ENCODE peak calls at places on chromosomes 13 and 19, in six cellular contexts. R is left ventricle myocardium superior; H is cardiac septum; U is activated CD8-positive, alpha-beta T cell treated with anti-CD3 and anti-CD28 coated beads, Interleukin-2, amount 10 ng/mL, durations not matched to agents 7 days and 5 days; K is brain microvascular endothelial cell; D is Calu3. F is an unnamed sample.

GRCh38 chr13:61383101-61383500 is 32.5 kb downstream of the PCDH20 start:
- DNase-seq in R (no peak), H (no peak), U (no peak), K (no peak), D (no peak), F (no peak)

GRCh38 chr13:114090476-114090875 is 41.9 kb downstream of the RASA3 start:
- DNase-seq in R (no peak), H (peak), U (no peak), K (no peak), D (no peak), F (peak)

GRCh38 chr19:45302416-45302815 is 20.3 kb downstream of the CKM start:
- DNase-seq in R (no peak), H (no peak), U (no peak), K (no peak), D (no peak), F (no peak)

GRCh38 chr13:49645451-49645850 is 17.1 kb downstream of the ARL11 start:
- DNase-seq in R (no peak), H (no peak), U (no peak), K (no peak), D (no peak), F (no peak)

GRCh38 chr13:62432906-62433305 is 1017.3 kb upstream of the PCDH20 start:
- DNase-seq in R (no peak), H (no peak), U (no peak), K (no peak), D (no peak), F (no peak)

GRCh38 chr13:38684714-38685113 is 2.2 kb upstream of the FREM2 start:
- DNase-seq in R (no peak), H (no peak), U (no peak), K (no peak), D (no peak), F (no peak)

GRCh38 chr13:55345197-55345596 is 1795.5 kb upstream of the PRR20A start:
- DNase-seq in R (no peak), H (no peak), U (no peak), K (no peak), D (no peak), F (no peak)

GRCh38 chr13:27847669-27848068 is 55.4 kb downstream of the GSX1 start:
- DNase-seq in R (no peak), H (no peak), U (no peak), K (no peak), D (no peak), F (no peak)

GRCh38 chr13:98847780-98848179 is 95.3 kb upstream of the SLC15A1 start:
- DNase-seq in R (no peak), H (no peak), U (no peak), K (no peak), D (no peak), F (no peak)

GRCh38 chr19:3743486-3743885 is 18.0 kb downstream of the APBA3 start:
- DNase-seq in R (no peak), H (no peak), U (no peak), K (peak), D (no peak), F (no peak)

GRCh38 chr19:46513461-46514236 is 18.0 kb upstream of the PNMA8B start:
- DNase-seq in R (peak), H (peak), U (peak), K (peak), D (peak), F (peak)

GRCh38 chr13:73341748-73342147 is 282.9 kb downstream of the KLF5 start:
- DNase-seq in R (no peak), H (no peak), U (no peak), K (peak), D (no peak), F (no peak)

GRCh38 chr19:16376649-16377048 is 52.0 kb downstream of the KLF2 start:
- DNase-seq in R (no peak), H (no peak), U (peak), K (no peak), D (peak), F (no peak)

GRCh38 chr13:48443442-48444208 is 30.7 kb upstream of the LPAR6 start:
- DNase-seq in R (no peak), H (no peak), U (no peak), K (no peak), D (no peak), F (no peak)

GRCh38 chr13:112790735-112791641 is 101.2 kb downstream of the ATP11A start:
- DNase-seq in R (no peak), H (no peak), U (no peak), K (no peak), D (no peak), F (no peak)

GRCh38 chr13:112545866-112546265 is 42.1 kb downstream of the TUBGCP3 start:
- DNase-seq in R (no peak), H (no peak), U (no peak), K (peak), D (no peak), F (no peak)

GRCh38 chr13:33351324-33351723 is 65.8 kb upstream of the STARD13 start:
- DNase-seq in R (no peak), H (no peak), U (no peak), K (peak), D (peak), F (no peak)